ENCODE peak calls at places on chromosomes 2 and 18, in six cellular contexts. P is aorta, H is lower lobe of right lung, G is lung, J is heart right ventricle, K is right cardiac atrium. M is an unnamed sample.

GRCh38 chr2:36698978-36699377 is 2.5 kb downstream of the VIT start:
- ATAC-seq in P (no peak), H (peak; percentile 62), G (peak; percentile 34), J (no peak), K (peak; percentile 88), M (peak; percentile 92)

GRCh38 chr2:30155202-30155601 is 8.4 kb downstream of the YPEL5 start:
- ATAC-seq in P (no peak), H (no peak), G (no peak), J (no peak), K (no peak), M (no peak)

GRCh38 chr18:77334876-77335275 is 85.2 kb downstream of the GALR1 start:
- ATAC-seq in P (no peak), H (no peak), G (no peak), J (no peak), K (no peak), M (no peak)

GRCh38 chr2:188813846-188814245 is 160.3 kb upstream of the COL3A1 start:
- ATAC-seq in P (peak; percentile 47), H (no peak), G (no peak), J (peak; percentile 48), K (peak; percentile 49), M (peak; percentile 48)

GRCh38 chr2:24702800-24703199 is 90.4 kb downstream of the PTRHD1 start:
- ATAC-seq in P (no peak), H (no peak), G (no peak), J (no peak), K (no peak), M (no peak)

GRCh38 chr2:18999198-18999597 is 359.2 kb downstream of the OSR1 start:
- ATAC-seq in P (no peak), H (no peak), G (no peak), J (no peak), K (no peak), M (no peak)

GRCh38 chr2:63434597-63434996 is 153.7 kb downstream of the WDPCP start:
- ATAC-seq in P (no peak), H (no peak), G (no peak), J (no peak), K (no peak), M (no peak)

GRCh38 chr2:183224933-183225332 is 100.7 kb downstream of the NUP35 start:
- ATAC-seq in P (no peak), H (no peak), G (no peak), J (no peak), K (no peak), M (no peak)

GRCh38 chr18:63701952-63702351 is 808 bp upstream of the SERPINB11 start:
- ATAC-seq in P (no peak), H (no peak), G (no peak), J (no peak), K (no peak), M (no peak)

GRCh38 chr2:155997538-155997937 is 335.0 kb downstream of the NR4A2 start:
- ATAC-seq in P (no peak), H (no peak), G (no peak), J (no peak), K (no peak), M (no peak)

GRCh38 chr18:3689091-3689490 is 239.1 kb downstream of the TGIF1 start:
- ATAC-seq in P (no peak), H (no peak), G (no peak), J (no peak), K (no peak), M (no peak)

GRCh38 chr18:35553300-35553699 is 28.2 kb upstream of the GALNT1 start:
- ATAC-seq in P (no peak), H (no peak), G (no peak), J (no peak), K (no peak), M (no peak)

GRCh38 chr2:240500561-240501423 is 57.0 kb downstream of the ANKMY1 start:
- ATAC-seq in P (no peak), H (no peak), G (no peak), J (peak; percentile 9), K (no peak), M (no peak)

GRCh38 chr2:106032676-106033075 is 161.4 kb downstream of the UXS1 start:
- ATAC-seq in P (no peak), H (no peak), G (no peak), J (no peak), K (no peak), M (no peak)

GRCh38 chr2:218854860-218855259 is 4.7 kb upstream of the WNT6 start:
- ATAC-seq in P (no peak), H (no peak), G (no peak), J (no peak), K (no peak), M (no peak)

GRCh38 chr2:218856896-218857243 is 2.7 kb upstream of the WNT6 start:
- ATAC-seq in P (no peak), H (no peak), G (no peak), J (no peak), K (no peak), M (no peak)

GRCh38 chr2:218855305-218856167 is 4.1 kb upstream of the WNT6 start:
- ATAC-seq in P (no peak), H (no peak), G (no peak), J (no peak), K (no peak), M (no peak)

GRCh38 chr2:218857371-218858137 is 2.1 kb upstream of the WNT6 start:
- ATAC-seq in P (no peak), H (no peak), G (no peak), J (no peak), K (no peak), M (no peak)

DNA sequence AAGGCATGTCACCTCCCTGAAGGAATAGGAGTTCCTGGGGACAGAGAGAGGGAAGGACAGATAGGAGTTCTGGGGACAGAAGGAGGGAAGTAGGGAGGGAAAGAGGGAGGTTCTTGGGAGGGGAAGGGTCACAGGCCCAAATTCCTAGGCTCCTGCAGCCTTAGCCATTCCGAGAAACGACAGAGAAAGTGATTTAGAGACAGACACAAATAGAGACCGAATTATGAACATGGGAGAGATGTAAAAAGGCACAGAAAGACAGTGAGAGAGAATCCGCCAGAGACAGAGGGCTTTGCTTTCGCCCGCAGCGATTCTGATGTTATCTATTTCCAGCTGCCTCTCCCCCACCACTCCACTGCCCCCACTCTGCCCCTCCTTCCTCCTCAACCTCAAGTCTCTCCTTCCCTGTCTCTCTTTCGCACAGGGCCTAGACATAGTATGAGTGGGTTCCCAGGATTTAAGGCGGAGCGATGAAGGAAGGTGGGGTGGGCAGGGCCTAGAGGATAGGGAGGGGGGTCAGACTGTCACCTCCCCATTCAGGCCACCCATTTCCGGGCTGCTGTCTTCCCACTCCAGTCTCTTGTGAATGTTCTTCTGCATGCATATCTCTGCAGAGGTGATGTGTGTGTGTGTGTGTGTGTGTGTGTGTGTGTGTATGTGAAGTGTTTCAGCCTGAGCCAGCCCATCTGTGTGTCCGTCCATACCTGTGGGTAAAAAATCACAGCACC is 3.3 kb upstream of the WNT6 start:
- ATAC-seq in P (no peak), H (no peak), G (no peak), J (no peak), K (no peak), M (no peak)
- H3K27ac ChIP-seq in P (no peak overlapping the region), H (no peak overlapping the region), G (no peak overlapping the region), J (no peak overlapping the region), K (no peak overlapping the region), M (no peak overlapping the region)

DNA sequence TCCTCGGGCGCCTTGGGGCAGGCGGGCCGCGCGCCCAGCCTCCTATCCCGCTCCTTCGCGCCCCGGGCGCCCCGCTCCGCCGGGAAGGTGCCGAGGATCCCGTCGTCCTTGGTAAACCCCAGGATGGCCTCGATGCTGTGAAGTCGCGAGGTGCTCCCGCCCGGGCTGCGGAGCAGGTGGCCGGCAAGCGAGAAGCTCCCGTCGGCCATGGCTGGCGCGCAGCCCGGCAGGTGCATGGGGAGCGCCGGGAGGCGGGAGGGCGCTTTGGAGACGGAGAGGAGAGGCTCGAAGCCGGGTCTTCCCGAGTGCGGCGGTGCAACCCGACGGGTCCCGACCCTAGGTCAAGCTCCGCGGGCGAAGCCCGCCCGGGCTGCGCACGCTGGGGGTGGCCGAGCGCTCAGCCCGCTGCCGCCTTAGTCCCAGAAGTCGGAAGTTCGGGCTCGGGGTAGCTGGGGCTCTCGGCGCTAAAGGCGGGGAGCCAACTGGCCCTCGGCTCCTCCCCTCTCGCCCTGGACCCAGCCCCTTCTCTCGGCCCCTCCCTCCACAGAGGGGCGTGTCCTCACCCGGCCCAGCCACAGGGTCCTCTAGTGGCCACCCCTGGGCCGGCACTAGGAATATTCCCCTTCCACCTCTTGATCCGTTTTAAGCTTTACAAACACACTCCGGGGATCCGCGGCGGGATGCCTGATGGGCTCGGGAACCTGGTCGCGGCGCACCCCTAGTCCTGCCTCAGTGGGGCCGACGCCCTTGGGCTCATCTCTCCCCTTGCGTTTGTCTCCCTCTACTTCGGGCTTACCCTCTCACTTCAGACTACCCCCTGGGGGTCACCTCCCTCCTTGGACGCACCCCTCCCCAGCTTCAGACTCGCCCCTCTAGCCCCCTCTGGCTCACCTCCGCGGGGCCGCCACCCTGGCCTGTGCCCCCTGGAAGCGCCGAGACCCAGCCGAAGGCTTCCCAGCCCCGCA is at the start of gene RAX:
- ATAC-seq in P (peak; percentile 13), H (peak; percentile 44), G (peak; percentile 9), J (no peak), K (peak; percentile 49), M (no peak)
- H3K4me3 ChIP-seq in P (no peak within 1 kb of the TSS), H (peak within 1 kb of the TSS; percentile 43), G (peak within 1 kb of the TSS; percentile 5), J (peak within 1 kb of the TSS; percentile 31), K (peak within 1 kb of the TSS; percentile 2), M (no peak within 1 kb of the TSS)

GRCh38 chr18:6752200-6752873 is 22.8 kb downstream of the ARHGAP28 start:
- ATAC-seq in P (no peak), H (no peak), G (peak; percentile 47), J (no peak), K (peak; percentile 76), M (no peak)
- H3K27ac ChIP-seq in P (peak overlapping the region; percentile 19), H (peak overlapping the region; percentile 53), G (no peak overlapping the region), J (peak overlapping the region; percentile 31), K (peak overlapping the region; percentile 37), M (no peak overlapping the region)

GRCh38 chr2:17542471-17542870 is 2.0 kb downstream of the VSNL1 start:
- ATAC-seq in P (no peak), H (no peak), G (no peak), J (no peak), K (no peak), M (no peak)

GRCh38 chr2:17545680-17546613 is 5.5 kb downstream of the VSNL1 start:
- ATAC-seq in P (no peak), H (no peak), G (no peak), J (no peak), K (no peak), M (no peak)

GRCh38 chr2:17543131-17543660 is 2.7 kb downstream of the VSNL1 start:
- ATAC-seq in P (no peak), H (no peak), G (no peak), J (no peak), K (no peak), M (no peak)

GRCh38 chr2:17541514-17541950 is 1.0 kb downstream of the VSNL1 start:
- ATAC-seq in P (no peak), H (no peak), G (no peak), J (no peak), K (no peak), M (no peak)

DNA sequence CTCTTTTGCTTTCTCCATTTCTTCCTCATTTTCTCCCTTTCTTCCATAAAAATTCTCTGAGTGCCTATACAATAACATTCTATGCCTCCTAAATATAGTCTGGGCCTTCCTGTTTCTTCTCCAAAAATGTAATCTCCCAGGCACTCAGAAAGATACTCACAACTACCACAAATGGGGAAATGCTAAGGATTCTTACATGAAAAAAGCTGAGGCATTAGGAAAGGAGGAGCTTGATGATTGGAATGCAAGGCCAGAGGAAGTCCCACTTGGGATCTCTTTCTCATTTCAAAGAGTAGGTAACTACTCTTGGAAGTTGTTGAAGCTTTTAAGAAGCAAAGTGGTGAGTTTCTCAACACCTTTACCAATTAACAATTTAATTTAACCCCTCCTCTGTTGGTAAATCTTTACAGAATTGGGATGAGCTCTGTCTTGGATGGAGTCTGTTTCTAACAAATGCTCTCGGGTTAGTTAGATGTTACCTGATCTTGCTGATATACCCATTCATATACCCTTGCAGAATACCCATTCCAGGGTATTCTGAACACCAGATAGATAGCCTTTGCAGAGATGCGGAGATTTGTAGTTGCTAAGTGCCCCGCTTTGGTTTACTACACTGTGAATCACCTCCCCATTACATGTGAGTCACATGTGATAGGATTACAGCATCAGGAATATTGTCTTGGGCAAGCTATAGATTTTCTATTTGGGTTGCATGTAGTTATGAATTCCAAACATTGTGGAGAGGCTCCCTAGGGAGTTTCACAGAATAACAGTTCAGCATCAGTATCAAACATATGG is 3.6 kb downstream of the VSNL1 start:
- ATAC-seq in P (no peak), H (no peak), G (no peak), J (no peak), K (no peak), M (no peak)
- H3K4me3 ChIP-seq in P (no peak overlapping the region), H (no peak overlapping the region), G (no peak overlapping the region), J (no peak overlapping the region), K (no peak overlapping the region), M (no peak overlapping the region)

M was measured in gastroesophageal sphincter.